ENCODE peak calls at places on chromosomes 4 and X, in eight cellular contexts. I, Q, N, U, P, T, M and L are unnamed samples.

GRCh38 chr4:8848507-8849265 is 23.0 kb downstream of the HMX1 start:
- DNase-seq in I (no peak), Q (no peak), N (no peak), U (no peak), P (no peak), T (peak; percentile 20), M (no peak), L (no peak)

GRCh38 chr4:81648576-81649272 is 177.0 kb upstream of the RASGEF1B start:
- DNase-seq in I (no peak), Q (peak; percentile 8), N (no peak), U (peak; percentile 15), P (peak; percentile 35), T (no peak), M (no peak), L (no peak)

GRCh38 chr4:182944484-182945227 is 27.5 kb upstream of the DCTD start:
- DNase-seq in I (no peak), Q (no peak), N (no peak), U (no peak), P (no peak), T (no peak), M (no peak), L (no peak)

GRCh38 chr4:152115794-152116193 is 355.0 kb upstream of the GATB start:
- DNase-seq in I (no peak), Q (peak; percentile 34), N (no peak), U (peak; percentile 40), P (no peak), T (no peak), M (no peak), L (no peak)

GRCh38 chr4:122050836-122051235 is 99.0 kb upstream of the TRPC3 start:
- DNase-seq in I (no peak), Q (no peak), N (no peak), U (no peak), P (no peak), T (no peak), M (no peak), L (no peak)

GRCh38 chrX:14670819-14671218 is 141.5 kb downstream of the GLRA2 start:
- DNase-seq in I (no peak), Q (no peak), N (no peak), U (peak; percentile 5), P (no peak), T (no peak), M (no peak), L (no peak)

GRCh38 chr4:42360158-42360557 is 37.1 kb upstream of the SHISA3 start:
- DNase-seq in I (no peak), Q (no peak), N (no peak), U (no peak), P (no peak), T (no peak), M (no peak), L (no peak)

GRCh38 chr4:123699823-123700822 is 303.5 kb downstream of the SPRY1 start:
- DNase-seq in I (no peak), Q (no peak), N (peak; percentile 5), U (no peak), P (peak; percentile 98), T (no peak), M (no peak), L (no peak)

GRCh38 chrX:152641996-152642395 is 4.3 kb downstream of the GABRQ start:
- DNase-seq in I (no peak), Q (peak; percentile 33), N (no peak), U (peak; percentile 22), P (no peak), T (no peak), M (no peak), L (no peak)

GRCh38 chr4:108620933-108621905 is 843 bp downstream of the RPL34 start:
- DNase-seq in I (no peak), Q (no peak), N (no peak), U (no peak), P (peak; percentile 33), T (no peak), M (no peak), L (no peak)

GRCh38 chr4:10715135-10715534 is 30.6 kb upstream of the CLNK start:
- DNase-seq in I (no peak), Q (no peak), N (no peak), U (no peak), P (no peak), T (no peak), M (peak; percentile 50), L (no peak)

GRCh38 chrX:23901805-23902204 is 5.9 kb downstream of the APOO start:
- DNase-seq in I (peak; percentile 4), Q (peak; percentile 60), N (peak; percentile 34), U (peak; percentile 52), P (peak; percentile 54), T (no peak), M (peak; percentile 72), L (no peak)

GRCh38 chr4:186486172-186486571 is 69.2 kb downstream of the MTNR1A start:
- DNase-seq in I (no peak), Q (no peak), N (peak; percentile 39), U (no peak), P (peak; percentile 48), T (no peak), M (no peak), L (no peak)

GRCh38 chrX:79270401-79270800 is 96.7 kb downstream of the ITM2A start:
- DNase-seq in I (peak; percentile 66), Q (peak; percentile 21), N (no peak), U (peak; percentile 23), P (no peak), T (peak; percentile 54), M (peak; percentile 36), L (peak; percentile 37)

GRCh38 chr4:54149323-54149722 is 49.4 kb downstream of the GSX2 start:
- DNase-seq in I (no peak), Q (no peak), N (no peak), U (no peak), P (no peak), T (no peak), M (no peak), L (no peak)

GRCh38 chrX:119150163-119151135 is 22.8 kb upstream of the KIAA1210 start:
- DNase-seq in I (no peak), Q (no peak), N (no peak), U (no peak), P (no peak), T (peak; percentile 30), M (no peak), L (no peak)

GRCh38 chrX:17968367-17968766 is 107.3 kb upstream of the RAI2 start:
- DNase-seq in I (no peak), Q (no peak), N (no peak), U (no peak), P (no peak), T (no peak), M (no peak), L (no peak)

GRCh38 chrX:38807873-38808272 is 6.6 kb downstream of the MID1IP1 start:
- DNase-seq in I (no peak), Q (no peak), N (no peak), U (no peak), P (no peak), T (no peak), M (no peak), L (no peak)

GRCh38 chr4:118279920-118280432 is 72.8 kb downstream of the PRSS12 start:
- DNase-seq in I (no peak), Q (no peak), N (no peak), U (no peak), P (no peak), T (no peak), M (no peak), L (no peak)

GRCh38 chr4:33390977-33391376 is 2670.8 kb downstream of the PCDH7 start:
- DNase-seq in I (no peak), Q (no peak), N (no peak), U (no peak), P (no peak), T (no peak), M (no peak), L (no peak)

GRCh38 chr4:33381806-33382205 is 2661.6 kb downstream of the PCDH7 start:
- DNase-seq in I (no peak), Q (no peak), N (no peak), U (no peak), P (no peak), T (no peak), M (no peak), L (no peak)

DNA sequence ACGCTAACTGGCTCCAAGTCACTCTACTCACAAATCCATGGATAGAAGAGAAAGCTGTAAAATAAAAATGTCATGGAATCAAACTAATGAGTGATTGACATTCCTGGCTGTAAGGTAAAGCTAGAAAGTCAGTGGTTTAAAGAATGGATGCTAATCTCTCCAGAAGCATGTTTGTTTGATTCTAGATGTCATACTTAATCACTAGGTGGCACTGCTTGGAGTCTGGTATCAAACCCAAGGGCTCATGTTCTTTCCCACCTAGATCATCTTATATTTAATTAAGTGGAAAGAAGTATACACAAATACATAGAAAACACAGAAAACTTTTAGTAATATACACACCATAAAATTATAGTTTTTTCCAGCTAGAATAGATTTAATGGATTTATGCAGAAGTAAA is 2666.6 kb downstream of the PCDH7 start:
- DNase-seq in I (no peak), Q (no peak), N (no peak), U (no peak), P (no peak), T (no peak), M (no peak), L (no peak)
- TF ChIP-seq CTCF in I (no peak), Q (no peak), N (no peak), U (no peak), P (no peak), T (no peak), M (no peak), L (no peak)

GRCh38 chr4:161702287-161702686 is 461.5 kb downstream of the FSTL5 start:
- DNase-seq in I (no peak), Q (no peak), N (no peak), U (no peak), P (no peak), T (no peak), M (no peak), L (no peak)
- TF ChIP-seq CTCF in I (no peak), Q (no peak), N (peak; percentile 27), U (no peak), P (no peak), T (no peak), M (no peak), L (no peak)

GRCh38 chr4:149914521-149915115 is 99.0 kb upstream of the IQCM start:
- DNase-seq in I (no peak), Q (peak; percentile 60), N (peak; percentile 73), U (peak; percentile 45), P (peak; percentile 44), T (no peak), M (peak; percentile 76), L (no peak)
- TF ChIP-seq CTCF in I (peak; percentile 40), Q (peak; percentile 70), N (peak; percentile 78), U (peak; percentile 75), P (peak; percentile 96), T (peak; percentile 60), M (peak; percentile 57), L (peak; percentile 39)

GRCh38 chr4:155995069-155995468 is 41.4 kb upstream of the CTSO start:
- DNase-seq in I (no peak), Q (no peak), N (no peak), U (no peak), P (no peak), T (no peak), M (no peak), L (no peak)

GRCh38 chr4:155999743-156000142 is 46.1 kb upstream of the CTSO start:
- DNase-seq in I (no peak), Q (peak; percentile 22), N (peak; percentile 61), U (peak; percentile 12), P (no peak), T (peak; percentile 54), M (no peak), L (no peak)
- TF ChIP-seq CTCF in I (no peak), Q (no peak), N (peak; percentile 50), U (peak; percentile 43), P (peak; percentile 31), T (no peak), M (no peak), L (no peak)